ENCODE peak calls at places on chromosomes 7 and 10, in four cellular contexts. W, C, U and O are unnamed samples.

GRCh38 chr7:25303380-25304321 is 75.4 kb upstream of the NPVF start:
- DNase-seq in W (no peak), C (no peak), U (no peak), O (peak)

GRCh38 chr7:151068069-151068773 is 8.8 kb downstream of the SLC4A2 start:
- DNase-seq in W (no peak), C (no peak), U (no peak), O (no peak)

GRCh38 chr7:92945840-92946239 is 109.5 kb upstream of the CDK6 start:
- DNase-seq in W (no peak), C (no peak), U (no peak), O (no peak)

GRCh38 chr7:1975179-1975578 is 257.6 kb downstream of the MAD1L1 start:
- DNase-seq in W (no peak), C (no peak), U (no peak), O (no peak)

GRCh38 chr10:14019983-14020668 is 310.6 kb downstream of the FRMD4A start:
- DNase-seq in W (no peak), C (no peak), U (no peak), O (no peak)

GRCh38 chr10:44465430-44466115 is 80.7 kb upstream of the CXCL12 start:
- DNase-seq in W (no peak), C (no peak), U (no peak), O (no peak)

GRCh38 chr10:129725011-129725410 is 239.1 kb downstream of the EBF3 start:
- DNase-seq in W (no peak), C (no peak), U (no peak), O (no peak)

GRCh38 chr7:88756806-88757205 is 2.7 kb upstream of the ZNF804B start:
- DNase-seq in W (no peak), C (no peak), U (no peak), O (no peak)

GRCh38 chr7:129385116-129385515 is 49.1 kb upstream of the STRIP2 start:
- DNase-seq in W (no peak), C (no peak), U (no peak), O (no peak)

GRCh38 chr10:102422586-102423129 is 2.0 kb downstream of the FBXL15 start:
- DNase-seq in W (peak), C (peak), U (no peak), O (no peak)

GRCh38 chr7:155497149-155497901 is 39.4 kb downstream of the EN2 start:
- DNase-seq in W (peak), C (no peak), U (no peak), O (no peak)

GRCh38 chr10:67607472-67607871 is 88.5 kb downstream of the CTNNA3 start:
- DNase-seq in W (no peak), C (no peak), U (no peak), O (no peak)

GRCh38 chr10:125629758-125630376 is 53.1 kb downstream of the TEX36 start:
- DNase-seq in W (no peak), C (peak), U (no peak), O (no peak)

GRCh38 chr10:44245601-44245938 is 139.3 kb downstream of the CXCL12 start:
- DNase-seq in W (no peak), C (peak), U (no peak), O (no peak)

GRCh38 chr10:79146611-79147130 is 77.9 kb downstream of the ZMIZ1 start:
- DNase-seq in W (no peak), C (no peak), U (no peak), O (no peak)

GRCh38 chr7:43072530-43072929 is 39.9 kb upstream of the HECW1 start:
- DNase-seq in W (no peak), C (no peak), U (no peak), O (no peak)

GRCh38 chr7:33849004-33849403 is 56.3 kb upstream of the BMPER start:
- DNase-seq in W (no peak), C (no peak), U (no peak), O (no peak)

GRCh38 chr10:118983263-118983662 is 46.3 kb upstream of the NANOS1 start:
- DNase-seq in W (no peak), C (peak), U (peak), O (no peak)

GRCh38 chr10:131312261-131312801 is 810 bp upstream of the TCERG1L start:
- DNase-seq in W (peak), C (no peak), U (no peak), O (peak)

GRCh38 chr10:125868372-125868975 is 12.6 kb downstream of the DHX32 start:
- DNase-seq in W (no peak), C (peak), U (no peak), O (peak)

GRCh38 chr7:107396990-107397389 is 72.9 kb upstream of the GPR22 start:
- DNase-seq in W (no peak), C (no peak), U (no peak), O (no peak)

GRCh38 chr10:96283756-96284155 is 12.4 kb upstream of the BLNK start:
- DNase-seq in W (no peak), C (no peak), U (no peak), O (no peak)

GRCh38 chr7:82109288-82109687 is 334.3 kb downstream of the CACNA2D1 start:
- DNase-seq in W (no peak), C (no peak), U (no peak), O (no peak)

GRCh38 chr10:59181668-59182067 is 5.2 kb downstream of the PHYHIPL start:
- DNase-seq in W (no peak), C (peak), U (peak), O (peak)

GRCh38 chr7:32290015-32290414 is 200.2 kb downstream of the LSM5 start:
- DNase-seq in W (no peak), C (no peak), U (no peak), O (no peak)

GRCh38 chr7:43385309-43385680 is 197.6 kb upstream of the STK17A start:
- DNase-seq in W (no peak), C (no peak), U (no peak), O (no peak)

GRCh38 chr7:47627580-47628283 is 45.8 kb upstream of the TNS3 start:
- DNase-seq in W (no peak), C (no peak), U (peak), O (no peak)

GRCh38 chr10:29947701-29948060 is 111.7 kb downstream of the JCAD start:
- DNase-seq in W (no peak), C (no peak), U (no peak), O (no peak)

GRCh38 chr7:25775999-25776736 is 375.8 kb upstream of the NFE2L3 start:
- DNase-seq in W (no peak), C (no peak), U (no peak), O (no peak)

GRCh38 chr7:92496876-92497275 is 19.1 kb upstream of the ERVW-1 start:
- DNase-seq in W (no peak), C (no peak), U (no peak), O (no peak)

GRCh38 chr10:31490858-31491504 is 172.0 kb downstream of the ZEB1 start:
- DNase-seq in W (peak), C (peak), U (peak), O (no peak)

GRCh38 chr10:84837877-84838276 is 509.5 kb downstream of the CCSER2 start:
- DNase-seq in W (no peak), C (no peak), U (no peak), O (no peak)

GRCh38 chr7:47763063-47763974 is 181.4 kb upstream of the TNS3 start:
- DNase-seq in W (no peak), C (peak), U (no peak), O (no peak)

GRCh38 chr10:83612050-83612449 is 527.3 kb upstream of the GHITM start:
- DNase-seq in W (no peak), C (no peak), U (no peak), O (no peak)

DNA sequence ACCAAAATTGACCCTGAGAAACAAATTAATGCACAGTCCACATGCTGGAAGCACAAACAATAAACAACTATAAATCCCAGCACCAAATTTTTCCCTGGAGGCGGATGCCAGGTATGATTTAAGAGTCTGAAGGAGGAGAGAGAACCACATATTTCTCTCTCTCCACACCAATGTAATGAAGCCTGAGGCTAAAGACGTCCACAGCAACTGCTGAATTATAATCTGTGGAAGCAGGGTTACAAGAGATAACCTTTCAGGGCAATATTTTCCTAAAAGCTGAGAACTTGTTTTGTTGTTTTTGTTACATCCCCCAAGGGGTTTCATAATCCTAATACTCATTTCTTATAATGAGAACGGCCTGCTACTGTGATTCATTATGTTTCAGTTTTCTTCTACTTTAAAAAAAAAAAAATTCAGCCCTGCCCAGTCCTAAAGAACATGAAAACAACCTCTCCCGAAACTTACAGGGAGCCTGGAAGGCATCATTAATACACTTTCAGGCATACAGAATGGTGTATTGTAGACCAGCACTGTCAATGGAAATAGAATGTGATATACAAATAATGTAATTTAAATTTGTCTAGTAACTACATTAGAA is 48.5 kb upstream of the ABLIM1 start:
- DNase-seq in W (no peak), C (no peak), U (no peak), O (no peak)
- TF ChIP-seq SUZ12 in W (no peak), C (no peak), U (no peak), O (no peak)

GRCh38 chr10:23974886-23975830 is 233.8 kb upstream of the KIAA1217 start:
- DNase-seq in W (no peak), C (no peak), U (no peak), O (no peak)

GRCh38 chr10:23981520-23982309 is 227.2 kb upstream of the KIAA1217 start:
- DNase-seq in W (no peak), C (no peak), U (no peak), O (no peak)

GRCh38 chr10:23976285-23976684 is 232.7 kb upstream of the KIAA1217 start:
- DNase-seq in W (no peak), C (no peak), U (no peak), O (no peak)

GRCh38 chr10:23980054-23980453 is 228.9 kb upstream of the KIAA1217 start:
- DNase-seq in W (no peak), C (no peak), U (no peak), O (no peak)
- TF ChIP-seq YY1 in W (no peak), C (no peak), U (no peak), O (no peak)

GRCh38 chr10:22323538-22324305 is 2.8 kb downstream of the BMI1 start:
- DNase-seq in W (no peak), C (no peak), U (no peak), O (no peak)

GRCh38 chr10:22321156-22321711 is 335 bp downstream of the BMI1 start:
- DNase-seq in W (peak), C (peak), U (no peak), O (no peak)

GRCh38 chr10:22321831-22322662 is 1.1 kb downstream of the BMI1 start:
- DNase-seq in W (peak), C (no peak), U (no peak), O (no peak)

GRCh38 chr10:22324413-22324812 is 3.5 kb downstream of the BMI1 start:
- DNase-seq in W (no peak), C (no peak), U (no peak), O (no peak)

GRCh38 chr10:22322663-22323160 is 1.8 kb downstream of the BMI1 start:
- DNase-seq in W (no peak), C (no peak), U (no peak), O (no peak)
- TF ChIP-seq SUZ12 in W (peak), C (no peak), U (no peak), O (no peak)

DNA sequence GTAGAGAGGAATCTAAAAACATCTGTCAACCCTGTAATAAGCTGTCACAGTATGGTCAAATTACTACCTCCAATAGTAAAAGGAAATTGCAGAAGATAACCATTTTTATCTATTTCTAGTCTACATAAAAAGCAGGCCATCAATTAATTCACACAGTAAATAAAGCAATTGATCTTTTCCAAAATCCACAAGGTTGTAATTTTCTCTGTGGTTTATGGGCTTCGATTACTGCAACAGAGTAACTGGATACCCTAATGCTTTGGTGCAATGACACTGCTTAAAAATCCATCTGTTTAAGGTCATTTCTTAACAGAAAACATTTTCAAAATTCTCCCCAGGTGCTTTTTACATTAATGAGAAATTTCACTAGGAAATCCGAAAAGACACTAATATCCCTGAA is 23.9 kb downstream of the ESYT2 start:
- DNase-seq in W (no peak), C (no peak), U (no peak), O (no peak)
- TF ChIP-seq YY1 in W (no peak), C (no peak), U (no peak), O (no peak)

GRCh38 chr7:18151419-18151818 is 123.8 kb upstream of the PRPS1L1 start:
- DNase-seq in W (no peak), C (no peak), U (no peak), O (no peak)
- TF ChIP-seq SUZ12 in W (no peak), C (no peak), U (no peak), O (no peak)

GRCh38 chr7:139023076-139023475 is 12.8 kb downstream of the ZC3HAV1L start:
- DNase-seq in W (no peak), C (no peak), U (no peak), O (no peak)
- TF ChIP-seq YY1 in W (no peak), C (no peak), U (no peak), O (no peak)

GRCh38 chr7:100049441-100050291 is at the start of gene ZSCAN21:
- DNase-seq in W (peak), C (peak), U (peak), O (peak)

GRCh38 chr7:100040575-100040974 is 9.0 kb upstream of the ZSCAN21 start:
- DNase-seq in W (no peak), C (no peak), U (no peak), O (no peak)

GRCh38 chr7:100048680-100049079 is 894 bp upstream of the ZSCAN21 start:
- DNase-seq in W (no peak), C (no peak), U (no peak), O (no peak)

DNA sequence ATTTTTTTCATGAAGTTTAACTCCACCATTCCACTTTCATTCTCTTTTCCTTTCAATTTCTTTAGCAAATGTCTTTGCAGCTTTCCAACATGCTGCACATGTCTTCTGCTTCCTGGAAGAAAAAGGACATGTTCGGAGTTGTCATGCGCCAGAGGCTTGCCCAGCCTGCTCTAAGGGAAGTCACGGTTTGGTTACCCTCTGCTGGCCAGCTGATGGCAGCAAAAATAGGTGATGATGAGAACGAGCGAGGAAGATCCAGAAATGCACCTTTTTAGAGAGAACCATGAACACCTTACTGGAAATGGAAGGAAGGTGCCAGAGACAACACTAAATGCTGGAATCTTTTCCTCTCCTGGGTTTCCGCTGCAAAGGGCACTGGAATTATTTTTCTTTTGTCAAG is 4.9 kb upstream of the ZSCAN21 start:
- DNase-seq in W (no peak), C (no peak), U (peak), O (no peak)
- TF ChIP-seq SUZ12 in W (no peak), C (no peak), U (no peak), O (no peak)

GRCh38 chr7:19284136-19284535 is 138.9 kb upstream of the FERD3L start:
- DNase-seq in W (no peak), C (no peak), U (no peak), O (no peak)

GRCh38 chr7:19290066-19290465 is 144.8 kb upstream of the FERD3L start:
- DNase-seq in W (no peak), C (no peak), U (no peak), O (no peak)

DNA sequence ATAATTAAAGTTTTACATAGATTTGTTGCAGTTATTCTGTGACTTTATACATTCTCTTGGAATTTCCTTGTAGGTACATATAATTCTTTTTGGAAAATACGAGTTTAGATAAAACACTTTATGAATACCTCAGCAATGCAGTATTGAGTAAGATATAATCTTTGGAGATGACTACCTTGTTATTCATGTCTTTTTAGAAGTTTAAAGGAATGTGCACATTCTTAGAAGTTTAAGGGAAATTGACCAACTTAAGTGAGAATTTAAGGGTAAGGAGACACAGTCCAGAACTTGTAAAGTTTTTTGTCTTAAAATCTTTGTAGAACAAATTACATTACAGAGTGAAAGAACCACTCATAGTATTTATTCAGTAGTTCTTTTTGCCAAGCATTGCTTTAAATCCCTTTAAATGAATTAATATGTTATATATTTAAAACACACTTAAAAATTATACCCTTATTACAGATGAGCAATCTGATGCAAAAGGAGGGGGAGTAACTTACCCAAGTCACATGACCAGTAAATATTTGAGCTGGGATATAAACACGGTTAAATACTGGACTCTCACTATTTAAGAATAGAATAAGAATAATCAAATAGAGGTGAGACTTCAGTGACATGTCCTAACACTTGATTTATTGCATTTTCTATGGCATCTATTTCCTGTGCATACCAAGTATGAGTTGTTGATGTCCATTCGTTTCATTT is 139.5 kb upstream of the FERD3L start:
- DNase-seq in W (no peak), C (no peak), U (no peak), O (no peak)
- TF ChIP-seq YY1 in W (no peak), C (no peak), U (no peak), O (no peak)